ENCODE peak calls at places on chromosomes 7 and 10, in ten cellular contexts. F is adrenal gland; A is CD8-positive, alpha-beta T cell; X is uterus; Q is mesenchymal stem cell; C is CD4-positive, alpha-beta memory T cell; P is AG09309; W is CD4-positive, CD25-positive, alpha-beta regulatory T cell; G is A549; O is stomach. H is an unnamed sample.

GRCh38 chr10:80581469-80581835 is 43.8 kb downstream of the SH2D4B start:
- DNase-seq in F (no peak), A (no peak), X (no peak), Q (no peak), C (no peak), P (no peak), W (no peak), G (no peak), O (no peak), H (no peak)

GRCh38 chr7:158858592-158859503 is 2.5 kb downstream of the DYNC2I1 start:
- DNase-seq in F (no peak), A (no peak), X (no peak), Q (peak), C (no peak), P (no peak), W (peak), G (no peak), O (no peak), H (no peak)

GRCh38 chr10:72490951-72491350 is 134.9 kb downstream of the MICU1 start:
- DNase-seq in F (no peak), A (no peak), X (no peak), Q (peak), C (no peak), P (no peak), W (no peak), G (no peak), O (no peak), H (no peak)

GRCh38 chr7:1240296-1240820 is 7.7 kb downstream of the UNCX start:
- DNase-seq in F (no peak), A (no peak), X (no peak), Q (no peak), C (no peak), P (no peak), W (no peak), G (no peak), O (no peak), H (no peak)

GRCh38 chr10:21797984-21798765 is 205.4 kb downstream of the DNAJC1 start:
- DNase-seq in F (no peak), A (no peak), X (no peak), Q (no peak), C (peak), P (no peak), W (peak), G (no peak), O (no peak), H (no peak)

GRCh38 chr10:118054383-118054782 is 7.6 kb upstream of the RAB11FIP2 start:
- DNase-seq in F (no peak), A (no peak), X (no peak), Q (no peak), C (no peak), P (no peak), W (no peak), G (no peak), O (no peak), H (no peak)

GRCh38 chr7:106110238-106110560 is 1.9 kb downstream of the SYPL1 start:
- DNase-seq in F (no peak), A (no peak), X (no peak), Q (no peak), C (no peak), P (no peak), W (no peak), G (no peak), O (no peak), H (peak)

GRCh38 chr10:5655003-5655600 is 11.3 kb downstream of the ASB13 start:
- DNase-seq in F (no peak), A (no peak), X (no peak), Q (no peak), C (no peak), P (no peak), W (peak), G (no peak), O (no peak), H (peak)

GRCh38 chr10:23693398-23693797 is 254.5 kb downstream of the OTUD1 start:
- DNase-seq in F (no peak), A (no peak), X (no peak), Q (no peak), C (no peak), P (no peak), W (peak), G (no peak), O (no peak), H (no peak)

GRCh38 chr7:159146084-159146858 is 1.6 kb upstream of the VIPR2 start:
- DNase-seq in F (no peak), A (no peak), X (no peak), Q (no peak), C (no peak), P (no peak), W (no peak), G (no peak), O (no peak), H (no peak)

GRCh38 chr7:141012044-141012685 is 2.6 kb downstream of the MRPS33 start:
- DNase-seq in F (peak), A (peak), X (peak), Q (peak), C (peak), P (peak), W (peak), G (peak), O (peak), H (peak)

GRCh38 chr10:122462533-122463465 is 1.4 kb downstream of the HTRA1 start:
- DNase-seq in F (peak), A (no peak), X (peak), Q (peak), C (no peak), P (no peak), W (no peak), G (no peak), O (no peak), H (no peak)

GRCh38 chr10:119357389-119358139 is 150.2 kb downstream of the GRK5 start:
- DNase-seq in F (no peak), A (no peak), X (no peak), Q (no peak), C (no peak), P (no peak), W (no peak), G (no peak), O (peak), H (no peak)

GRCh38 chr7:92621641-92622429 is 31.6 kb upstream of the FAM133B start:
- DNase-seq in F (no peak), A (no peak), X (no peak), Q (peak), C (no peak), P (no peak), W (no peak), G (no peak), O (no peak), H (peak)

GRCh38 chr7:77482015-77482414 is 55.1 kb upstream of the PTPN12 start:
- DNase-seq in F (no peak), A (no peak), X (no peak), Q (peak), C (no peak), P (no peak), W (no peak), G (peak), O (peak), H (no peak)

GRCh38 chr10:20744851-20745250 is 152.3 kb downstream of the NEBL start:
- DNase-seq in F (no peak), A (no peak), X (no peak), Q (no peak), C (no peak), P (no peak), W (no peak), G (no peak), O (no peak), H (no peak)

GRCh38 chr10:69742928-69743602 is 58.6 kb upstream of the COL13A1 start:
- DNase-seq in F (peak), A (no peak), X (no peak), Q (peak), C (no peak), P (no peak), W (no peak), G (no peak), O (no peak), H (no peak)

GRCh38 chr7:155237730-155238129 is 59.9 kb upstream of the INSIG1 start:
- DNase-seq in F (no peak), A (no peak), X (no peak), Q (no peak), C (no peak), P (no peak), W (no peak), G (no peak), O (no peak), H (no peak)

GRCh38 chr10:5783300-5783699 is 29.9 kb downstream of the GDI2 start:
- DNase-seq in F (no peak), A (no peak), X (no peak), Q (no peak), C (no peak), P (no peak), W (no peak), G (no peak), O (no peak), H (no peak)

GRCh38 chr10:44982114-44982460 is 3.5 kb upstream of the DEPP1 start:
- DNase-seq in F (no peak), A (no peak), X (peak), Q (no peak), C (no peak), P (no peak), W (no peak), G (no peak), O (no peak), H (no peak)

GRCh38 chr7:18020138-18020715 is 7.4 kb downstream of the PRPS1L1 start:
- DNase-seq in F (no peak), A (no peak), X (no peak), Q (no peak), C (no peak), P (no peak), W (no peak), G (no peak), O (no peak), H (no peak)

GRCh38 chr10:8060704-8061121 is 6.2 kb downstream of the GATA3 start:
- DNase-seq in F (no peak), A (no peak), X (no peak), Q (no peak), C (no peak), P (no peak), W (no peak), G (no peak), O (no peak), H (no peak)

GRCh38 chr7:3089493-3089892 is 45.8 kb upstream of the CARD11 start:
- DNase-seq in F (no peak), A (no peak), X (no peak), Q (peak), C (no peak), P (no peak), W (peak), G (peak), O (no peak), H (peak)

GRCh38 chr10:127406018-127406550 is 143.0 kb upstream of the NPS start:
- DNase-seq in F (no peak), A (no peak), X (no peak), Q (no peak), C (no peak), P (no peak), W (no peak), G (no peak), O (no peak), H (no peak)

GRCh38 chr7:137592232-137592896 is 248.8 kb upstream of the PTN start:
- DNase-seq in F (peak), A (no peak), X (peak), Q (peak), C (no peak), P (peak), W (peak), G (peak), O (no peak), H (peak)

GRCh38 chr10:84944187-84944586 is 615.8 kb downstream of the CCSER2 start:
- DNase-seq in F (no peak), A (no peak), X (no peak), Q (no peak), C (no peak), P (no peak), W (peak), G (no peak), O (no peak), H (peak)

GRCh38 chr10:70323143-70323696 is 39.4 kb upstream of the NPFFR1 start:
- DNase-seq in F (no peak), A (peak), X (no peak), Q (no peak), C (no peak), P (no peak), W (no peak), G (no peak), O (no peak), H (peak)

GRCh38 chr7:71780282-71780681 is 631.9 kb downstream of the CALN1 start:
- DNase-seq in F (no peak), A (no peak), X (no peak), Q (no peak), C (no peak), P (no peak), W (no peak), G (no peak), O (no peak), H (no peak)

GRCh38 chr10:49240946-49241345 is 52.8 kb upstream of the TMEM273 start:
- DNase-seq in F (no peak), A (no peak), X (no peak), Q (no peak), C (no peak), P (no peak), W (no peak), G (no peak), O (no peak), H (no peak)

GRCh38 chr7:45921381-45921698 is 268 bp upstream of the IGFBP3 start:
- DNase-seq in F (no peak), A (no peak), X (peak), Q (no peak), C (no peak), P (no peak), W (no peak), G (no peak), O (no peak), H (no peak)

GRCh38 chr7:21946228-21946709 is 570 bp upstream of the CDCA7L start:
- DNase-seq in F (no peak), A (no peak), X (no peak), Q (no peak), C (no peak), P (no peak), W (no peak), G (no peak), O (no peak), H (no peak)

GRCh38 chr7:155277385-155277994 is 20.2 kb upstream of the INSIG1 start:
- DNase-seq in F (no peak), A (no peak), X (no peak), Q (no peak), C (no peak), P (no peak), W (no peak), G (no peak), O (no peak), H (no peak)

GRCh38 chr7:134313543-134313942 is 3.2 kb downstream of the SLC35B4 start:
- DNase-seq in F (no peak), A (no peak), X (no peak), Q (no peak), C (no peak), P (no peak), W (no peak), G (no peak), O (no peak), H (no peak)

GRCh38 chr7:108418941-108419340 is 37.3 kb downstream of the NRCAM start:
- DNase-seq in F (no peak), A (no peak), X (no peak), Q (no peak), C (no peak), P (no peak), W (no peak), G (no peak), O (no peak), H (no peak)

GRCh38 chr7:100220833-100221718 is 1.3 kb downstream of the PVRIG start:
- DNase-seq in F (no peak), A (peak), X (no peak), Q (no peak), C (peak), P (no peak), W (peak), G (no peak), O (peak), H (peak)
- H3K4me3 ChIP-seq in F (no peak), A (peak), X (no peak), Q (no peak), C (peak), P (no peak), W (peak), G (no peak), O (peak), H (peak)

DNA sequence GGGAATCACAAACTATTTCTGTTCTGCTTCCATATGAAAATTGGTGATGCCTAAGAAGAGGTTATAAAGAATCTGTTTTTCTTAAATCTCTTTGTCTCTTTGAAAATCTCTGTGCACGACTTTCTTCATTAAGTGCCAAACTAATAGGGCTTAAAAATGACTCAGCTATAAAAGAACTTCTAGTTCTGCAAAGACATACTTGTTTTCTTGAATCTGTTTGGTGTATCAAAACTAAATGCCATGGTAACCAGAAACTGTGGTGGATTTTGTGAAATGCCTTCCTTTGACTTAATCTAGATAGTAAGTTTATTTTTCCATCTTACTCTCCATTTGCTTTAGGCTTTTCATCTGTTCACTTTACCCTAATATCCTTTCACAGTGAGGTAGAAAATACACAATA is 417.8 kb downstream of the PARD3 start:
- DNase-seq in F (no peak), A (no peak), X (no peak), Q (peak), C (no peak), P (peak), W (no peak), G (no peak), O (no peak), H (no peak)
- H3K4me3 ChIP-seq in F (no peak), A (no peak), X (no peak), Q (no peak), C (no peak), P (no peak), W (no peak), G (no peak), O (no peak), H (no peak)

GRCh38 chr10:30047924-30048531 is 11.4 kb downstream of the JCAD start:
- DNase-seq in F (no peak), A (no peak), X (no peak), Q (no peak), C (peak), P (no peak), W (peak), G (no peak), O (no peak), H (no peak)
- H3K4me3 ChIP-seq in F (no peak), A (no peak), X (no peak), Q (no peak), C (no peak), P (no peak), W (no peak), G (no peak), O (no peak), H (no peak)

DNA sequence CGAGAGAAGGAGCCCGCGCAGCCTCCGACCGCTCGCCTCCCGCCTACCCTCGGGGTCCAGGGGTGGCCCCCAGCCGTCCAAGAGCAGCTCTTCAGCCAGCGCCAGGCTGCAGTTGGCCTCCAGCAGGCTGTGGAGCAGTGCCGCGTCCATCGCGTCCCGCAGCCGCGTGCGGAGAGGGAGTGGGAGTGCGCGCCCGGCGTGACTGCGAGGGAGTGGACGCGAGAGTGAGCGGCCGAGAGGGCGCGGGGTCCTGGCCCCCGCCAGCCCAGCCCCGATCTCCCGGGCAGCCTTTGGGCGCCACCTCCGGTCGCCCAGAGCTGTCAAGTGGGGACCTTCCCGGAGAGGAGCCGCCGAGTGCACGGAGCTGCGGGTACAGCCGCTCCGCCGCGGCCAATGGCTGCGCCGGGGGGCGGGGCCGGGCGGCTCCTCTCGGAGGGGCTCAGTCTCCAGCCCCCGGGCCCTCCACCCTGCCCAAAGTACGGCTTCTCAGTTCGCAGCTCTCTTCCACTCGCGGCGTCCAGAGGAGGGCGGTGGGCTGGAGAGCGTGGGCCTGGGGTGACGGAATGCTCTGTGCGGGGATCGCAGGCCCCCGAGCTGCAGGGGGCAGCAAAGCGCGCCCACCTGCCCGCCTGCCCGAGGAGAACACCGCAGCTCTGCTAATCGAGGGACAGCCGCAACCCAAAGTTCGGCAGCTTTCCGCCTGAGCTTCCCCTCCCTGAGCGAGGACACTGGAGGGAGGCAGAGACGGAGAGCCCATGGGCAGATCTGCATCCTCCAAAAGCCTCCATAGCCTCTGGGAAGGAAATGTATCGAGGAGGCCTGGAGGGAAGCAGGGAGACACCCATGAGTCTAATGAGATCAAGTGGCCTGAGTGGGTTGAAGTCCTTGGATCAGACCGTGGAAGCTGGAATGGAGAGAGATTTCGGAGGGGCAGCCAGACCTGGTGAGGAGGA is at the start of gene CRHR2:
- DNase-seq in F (no peak), A (peak), X (no peak), Q (no peak), C (peak), P (no peak), W (peak), G (peak), O (no peak), H (no peak)
- H3K4me3 ChIP-seq in F (no peak), A (peak), X (peak), Q (peak), C (no peak), P (no peak), W (peak), G (peak), O (peak), H (no peak)

GRCh38 chr10:58209669-58210068 is 58.0 kb downstream of the IPMK start:
- DNase-seq in F (peak), A (no peak), X (no peak), Q (no peak), C (no peak), P (no peak), W (no peak), G (no peak), O (no peak), H (no peak)
- H3K4me3 ChIP-seq in F (no peak), A (no peak), X (no peak), Q (no peak), C (no peak), P (no peak), W (no peak), G (no peak), O (no peak), H (no peak)

DNA sequence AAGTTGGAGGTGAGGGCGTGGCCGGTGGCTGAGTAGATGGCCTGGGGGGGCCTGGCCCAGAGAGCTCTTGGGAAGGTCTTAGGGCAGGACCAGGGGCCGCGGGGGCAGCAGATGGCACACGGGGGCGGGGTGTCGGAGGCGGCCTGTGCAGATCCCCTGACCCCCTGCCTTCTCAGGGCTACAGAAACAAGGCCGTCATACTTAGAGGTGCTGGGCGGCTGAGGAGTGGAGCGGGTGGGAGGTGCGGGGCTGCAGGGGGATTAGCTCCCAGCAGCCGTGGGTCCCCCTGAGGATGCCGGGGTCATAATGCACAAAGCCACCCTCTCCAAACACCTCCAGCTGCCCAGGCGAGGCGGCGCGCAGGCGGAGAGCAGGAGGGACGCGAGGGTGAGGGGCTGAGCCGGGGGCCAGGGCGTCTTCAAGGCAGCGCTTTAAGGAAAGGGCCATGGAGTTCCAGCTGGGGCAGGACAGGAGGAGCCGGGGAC is 40.4 kb upstream of the ZNF32 start:
- DNase-seq in F (no peak), A (no peak), X (no peak), Q (no peak), C (no peak), P (no peak), W (no peak), G (no peak), O (no peak), H (no peak)
- H3K4me3 ChIP-seq in F (no peak), A (peak), X (peak), Q (peak), C (peak), P (no peak), W (no peak), G (peak), O (peak), H (no peak)

H was measured in OCI-LY7.